ENCODE peak calls at places on chromosomes 16 and 17, in ten cellular contexts. R is heart right ventricle, O is right lobe of liver, S is Peyer's patch, F is BE2C, Y is aorta, H is astrocyte of the spinal cord, C is epithelial cell of proximal tubule, K is breast epithelium, D is heart left ventricle. Z is an unnamed sample.
A peak's percentile ranks its signal among the peaks of the same experiment; 100 is the strongest.

GRCh38 chr17:43003542-43004172 is 2.9 kb upstream of the IFI35 start:
- DNase-seq in R (no peak), O (peak; percentile 51), S (no peak), F (no peak), Y (peak; percentile 74), H (peak; percentile 30), C (no peak), K (no peak), D (no peak), Z (no peak)

GRCh38 chr17:9432121-9432866 is 143.3 kb downstream of the STX8 start:
- DNase-seq in R (no peak), O (no peak), S (no peak), F (no peak), Y (no peak), H (peak; percentile 65), C (peak; percentile 18), K (no peak), D (no peak), Z (no peak)

GRCh38 chr16:88787579-88788314 is 2.7 kb upstream of the PIEZO1 start:
- DNase-seq in R (no peak), O (peak; percentile 80), S (no peak), F (no peak), Y (no peak), H (no peak), C (no peak), K (no peak), D (no peak), Z (no peak)

GRCh38 chr16:57575468-57576277 is 33.2 kb downstream of the ADGRG5 start:
- DNase-seq in R (no peak), O (no peak), S (no peak), F (no peak), Y (no peak), H (no peak), C (no peak), K (no peak), D (no peak), Z (no peak)

GRCh38 chr17:80265205-80266068 is 4.8 kb downstream of the RNF213 start:
- DNase-seq in R (no peak), O (no peak), S (no peak), F (no peak), Y (no peak), H (no peak), C (no peak), K (no peak), D (no peak), Z (no peak)

GRCh38 chr17:17191346-17191792 is 14.8 kb downstream of the PLD6 start:
- DNase-seq in R (peak; percentile 62), O (no peak), S (no peak), F (no peak), Y (peak; percentile 71), H (peak; percentile 84), C (no peak), K (no peak), D (peak; percentile 49), Z (no peak)

GRCh38 chr17:35166526-35166925 is 18.9 kb downstream of the UNC45B start:
- DNase-seq in R (no peak), O (no peak), S (no peak), F (no peak), Y (no peak), H (no peak), C (no peak), K (no peak), D (no peak), Z (no peak)

GRCh38 chr16:82138478-82139285 is 31.3 kb downstream of the MPHOSPH6 start:
- DNase-seq in R (no peak), O (no peak), S (no peak), F (no peak), Y (no peak), H (no peak), C (no peak), K (no peak), D (no peak), Z (no peak)

GRCh38 chr17:66507103-66507923 is 204.9 kb downstream of the PRKCA start:
- DNase-seq in R (no peak), O (no peak), S (no peak), F (no peak), Y (peak; percentile 56), H (peak; percentile 87), C (no peak), K (no peak), D (no peak), Z (peak; percentile 26)

GRCh38 chr16:27446721-27447120 is 44.7 kb downstream of the IL21R start:
- DNase-seq in R (no peak), O (peak; percentile 55), S (peak; percentile 50), F (no peak), Y (peak; percentile 50), H (no peak), C (no peak), K (no peak), D (no peak), Z (peak; percentile 45)

GRCh38 chr16:77117687-77118086 is 73.3 kb upstream of the MON1B start:
- DNase-seq in R (no peak), O (no peak), S (no peak), F (no peak), Y (no peak), H (no peak), C (no peak), K (no peak), D (no peak), Z (no peak)

GRCh38 chr17:49224997-49225337 is 5.6 kb downstream of the PHOSPHO1 start:
- DNase-seq in R (no peak), O (no peak), S (no peak), F (no peak), Y (no peak), H (no peak), C (no peak), K (no peak), D (no peak), Z (no peak)
- H3K4me3 ChIP-seq in R (no peak overlapping the region), O (no peak overlapping the region), S (peak overlapping the region; percentile 42), F (no peak overlapping the region), Y (no peak overlapping the region), H (no peak overlapping the region), C (no peak overlapping the region), K (no peak overlapping the region), D (peak overlapping the region; percentile 48), Z (no peak overlapping the region)

GRCh38 chr16:54936086-54936978 is 5.7 kb downstream of the IRX5 start:
- DNase-seq in R (peak; percentile 26), O (no peak), S (no peak), F (no peak), Y (no peak), H (peak; percentile 54), C (no peak), K (no peak), D (no peak), Z (peak; percentile 37)
- H3K4me3 ChIP-seq in R (peak overlapping the region; percentile 19), O (no peak overlapping the region), S (no peak overlapping the region), F (no peak overlapping the region), Y (no peak overlapping the region), H (peak overlapping the region; percentile 32), C (peak overlapping the region; percentile 43), K (peak overlapping the region; percentile 81), D (peak overlapping the region; percentile 74), Z (no peak overlapping the region)

GRCh38 chr16:80552277-80552676 is 11.5 kb downstream of the DYNLRB2 start:
- DNase-seq in R (no peak), O (no peak), S (no peak), F (no peak), Y (no peak), H (no peak), C (no peak), K (no peak), D (no peak), Z (no peak)

GRCh38 chr16:80544326-80544725 is 3.5 kb downstream of the DYNLRB2 start:
- DNase-seq in R (no peak), O (no peak), S (no peak), F (no peak), Y (no peak), H (no peak), C (no peak), K (no peak), D (no peak), Z (no peak)

GRCh38 chr16:80546249-80546648 is 5.5 kb downstream of the DYNLRB2 start:
- DNase-seq in R (no peak), O (no peak), S (no peak), F (no peak), Y (no peak), H (no peak), C (no peak), K (no peak), D (no peak), Z (no peak)

GRCh38 chr16:80543162-80543561 is 2.4 kb downstream of the DYNLRB2 start:
- DNase-seq in R (no peak), O (no peak), S (no peak), F (no peak), Y (no peak), H (no peak), C (no peak), K (no peak), D (no peak), Z (no peak)

GRCh38 chr16:80547145-80547544 is 6.4 kb downstream of the DYNLRB2 start:
- DNase-seq in R (no peak), O (no peak), S (no peak), F (no peak), Y (no peak), H (no peak), C (no peak), K (no peak), D (no peak), Z (no peak)
- H3K4me3 ChIP-seq in R (no peak overlapping the region), O (no peak overlapping the region), S (no peak overlapping the region), F (no peak overlapping the region), Y (no peak overlapping the region), H (no peak overlapping the region), C (no peak overlapping the region), K (no peak overlapping the region), D (no peak overlapping the region), Z (no peak overlapping the region)

DNA sequence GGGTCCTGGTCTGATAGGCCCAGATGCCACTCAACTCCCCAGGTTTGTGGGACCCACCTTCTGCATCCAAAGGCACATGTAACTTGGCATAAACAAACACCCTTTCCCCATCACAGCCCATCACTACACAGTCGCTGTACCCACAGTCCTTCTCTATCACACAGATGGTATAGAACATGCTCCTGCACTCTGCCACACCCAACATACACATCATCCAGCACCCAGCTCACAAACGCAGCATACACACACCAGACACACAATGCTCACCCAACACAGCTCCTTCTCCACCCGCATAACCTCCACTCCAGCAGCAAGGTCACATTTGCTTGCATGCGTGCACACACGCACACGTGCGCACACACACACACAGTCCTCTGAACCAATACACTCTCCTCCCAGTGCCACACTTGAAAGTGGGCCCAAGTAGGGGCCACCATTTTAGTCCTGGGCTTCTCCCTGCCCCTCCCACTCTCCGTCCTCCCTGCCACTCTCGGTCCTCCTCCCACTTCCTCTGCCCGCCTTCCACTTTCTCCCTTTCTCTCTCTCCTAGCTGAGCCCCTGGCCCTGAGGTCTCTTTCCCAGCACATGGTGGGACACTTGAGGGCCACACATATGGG is 8.5 kb upstream of the TMEM92 start:
- DNase-seq in R (no peak), O (peak; percentile 17), S (no peak), F (no peak), Y (no peak), H (no peak), C (no peak), K (no peak), D (no peak), Z (no peak)
- H3K4me3 ChIP-seq in R (no peak overlapping the region), O (no peak overlapping the region), S (no peak overlapping the region), F (no peak overlapping the region), Y (no peak overlapping the region), H (no peak overlapping the region), C (no peak overlapping the region), K (no peak overlapping the region), D (no peak overlapping the region), Z (no peak overlapping the region)

DNA sequence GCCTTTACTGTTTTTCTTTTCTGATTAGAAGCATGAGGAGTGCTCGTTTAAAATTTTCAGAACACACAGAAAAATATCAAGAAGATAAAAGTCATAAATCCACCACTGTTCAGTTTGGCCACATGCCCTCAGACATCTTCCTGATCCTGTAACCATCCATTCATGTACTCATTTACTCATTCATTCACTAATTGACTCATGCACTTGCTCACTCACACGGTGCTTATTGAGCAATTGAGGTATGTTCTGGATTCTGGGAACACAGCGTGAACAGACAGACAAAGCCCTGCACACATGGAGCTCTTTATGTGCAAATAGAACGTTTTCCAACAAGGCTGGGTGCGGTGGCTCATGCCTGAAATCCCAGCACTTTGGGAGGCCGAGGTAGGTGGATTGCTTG is 10.1 kb upstream of the NATD1 start:
- DNase-seq in R (no peak), O (no peak), S (no peak), F (no peak), Y (no peak), H (no peak), C (peak; percentile 93), K (no peak), D (no peak), Z (no peak)
- H3K4me3 ChIP-seq in R (no peak overlapping the region), O (no peak overlapping the region), S (no peak overlapping the region), F (no peak overlapping the region), Y (no peak overlapping the region), H (no peak overlapping the region), C (no peak overlapping the region), K (no peak overlapping the region), D (no peak overlapping the region), Z (no peak overlapping the region)